ENCODE peak calls at places on chromosomes 2 and 18, in six cellular contexts. One of them, this sample, is unnamed.
A peak's percentile ranks its signal among the peaks of the same experiment; 100 is the strongest.

GRCh38 chr2:160952462-160952861 is 207.8 kb upstream of the TANK start:
- DNase-seq in stomach: no peak
- DNase-seq in PC-3: no peak
- DNase-seq in right atrium auricular region: no peak
- DNase-seq in PC-9: no peak
- DNase-seq in tibial artery: peak; percentile 25
- DNase-seq in this sample: no peak

GRCh38 chr2:216909541-216910175 is 49.8 kb upstream of the TNP1 start:
- DNase-seq in stomach: no peak
- DNase-seq in PC-3: no peak
- DNase-seq in right atrium auricular region: no peak
- DNase-seq in PC-9: no peak
- DNase-seq in tibial artery: no peak
- DNase-seq in this sample: no peak

GRCh38 chr18:1585881-1586488 is 681.3 kb downstream of the ADCYAP1 start:
- DNase-seq in stomach: no peak
- DNase-seq in PC-3: peak; percentile 69
- DNase-seq in right atrium auricular region: no peak
- DNase-seq in PC-9: no peak
- DNase-seq in tibial artery: no peak
- DNase-seq in this sample: no peak

GRCh38 chr2:36770542-36771287 is 74.2 kb downstream of the VIT start:
- DNase-seq in stomach: no peak
- DNase-seq in PC-3: peak; percentile 49
- DNase-seq in right atrium auricular region: no peak
- DNase-seq in PC-9: peak; percentile 32
- DNase-seq in tibial artery: no peak
- DNase-seq in this sample: no peak

GRCh38 chr2:204645018-204645775 is 99.9 kb downstream of the PARD3B start:
- DNase-seq in stomach: no peak
- DNase-seq in PC-3: peak; percentile 85
- DNase-seq in right atrium auricular region: no peak
- DNase-seq in PC-9: no peak
- DNase-seq in tibial artery: no peak
- DNase-seq in this sample: no peak

GRCh38 chr2:86393521-86394490 is 47.4 kb upstream of the KDM3A start:
- DNase-seq in stomach: peak; percentile 42
- DNase-seq in PC-3: peak; percentile 85
- DNase-seq in right atrium auricular region: no peak
- DNase-seq in PC-9: peak; percentile 56
- DNase-seq in tibial artery: no peak
- DNase-seq in this sample: no peak

GRCh38 chr2:198362777-198363176 is 558.4 kb downstream of the PLCL1 start:
- DNase-seq in stomach: no peak
- DNase-seq in PC-3: no peak
- DNase-seq in right atrium auricular region: no peak
- DNase-seq in PC-9: no peak
- DNase-seq in tibial artery: no peak
- DNase-seq in this sample: no peak

GRCh38 chr18:68520406-68521075 is 194.4 kb downstream of the TMX3 start:
- DNase-seq in stomach: no peak
- DNase-seq in PC-3: peak; percentile 76
- DNase-seq in right atrium auricular region: no peak
- DNase-seq in PC-9: no peak
- DNase-seq in tibial artery: no peak
- DNase-seq in this sample: no peak

GRCh38 chr18:34493099-34493544 is 217.0 kb upstream of the DTNA start:
- DNase-seq in stomach: peak; percentile 28
- DNase-seq in PC-3: peak; percentile 64
- DNase-seq in right atrium auricular region: peak; percentile 76
- DNase-seq in PC-9: peak; percentile 1
- DNase-seq in tibial artery: peak; percentile 77
- DNase-seq in this sample: peak; percentile 41

GRCh38 chr2:214547931-214548330 is 137.1 kb downstream of the VWC2L start:
- DNase-seq in stomach: no peak
- DNase-seq in PC-3: no peak
- DNase-seq in right atrium auricular region: no peak
- DNase-seq in PC-9: no peak
- DNase-seq in tibial artery: no peak
- DNase-seq in this sample: no peak

GRCh38 chr2:174971868-174972781 is 33.1 kb downstream of the CHN1 start:
- DNase-seq in stomach: no peak
- DNase-seq in PC-3: peak; percentile 88
- DNase-seq in right atrium auricular region: no peak
- DNase-seq in PC-9: peak; percentile 75
- DNase-seq in tibial artery: no peak
- DNase-seq in this sample: no peak

GRCh38 chr2:31110998-31111397 is 27.2 kb downstream of the GALNT14 start:
- DNase-seq in stomach: no peak
- DNase-seq in PC-3: no peak
- DNase-seq in right atrium auricular region: no peak
- DNase-seq in PC-9: no peak
- DNase-seq in tibial artery: no peak
- DNase-seq in this sample: no peak

GRCh38 chr2:189601043-189601442 is 20.5 kb upstream of the SLC40A1 start:
- DNase-seq in stomach: no peak
- DNase-seq in PC-3: peak; percentile 29
- DNase-seq in right atrium auricular region: no peak
- DNase-seq in PC-9: no peak
- DNase-seq in tibial artery: no peak
- DNase-seq in this sample: no peak

GRCh38 chr18:74152906-74153305 is 4.6 kb downstream of the TIMM21 start:
- DNase-seq in stomach: no peak
- DNase-seq in PC-3: no peak
- DNase-seq in right atrium auricular region: no peak
- DNase-seq in PC-9: no peak
- DNase-seq in tibial artery: no peak
- DNase-seq in this sample: no peak

GRCh38 chr2:236177967-236178909 is 10.1 kb upstream of the GBX2 start:
- DNase-seq in stomach: peak; percentile 60
- DNase-seq in PC-3: peak; percentile 80
- DNase-seq in right atrium auricular region: no peak
- DNase-seq in PC-9: peak; percentile 87
- DNase-seq in tibial artery: peak; percentile 45
- DNase-seq in this sample: no peak

GRCh38 chr2:215772634-215773563 is 240.5 kb downstream of the MREG start:
- DNase-seq in stomach: no peak
- DNase-seq in PC-3: no peak
- DNase-seq in right atrium auricular region: no peak
- DNase-seq in PC-9: no peak
- DNase-seq in tibial artery: no peak
- DNase-seq in this sample: no peak

GRCh38 chr18:7185701-7186100 is 45.2 kb upstream of the LRRC30 start:
- DNase-seq in stomach: no peak
- DNase-seq in PC-3: no peak
- DNase-seq in right atrium auricular region: no peak
- DNase-seq in PC-9: no peak
- DNase-seq in tibial artery: no peak
- DNase-seq in this sample: no peak

GRCh38 chr2:75587954-75588587 is 27.3 kb upstream of the EVA1A start:
- DNase-seq in stomach: no peak
- DNase-seq in PC-3: peak; percentile 85
- DNase-seq in right atrium auricular region: no peak
- DNase-seq in PC-9: peak; percentile 17
- DNase-seq in tibial artery: no peak
- DNase-seq in this sample: no peak

GRCh38 chr2:200425026-200425821 is 84.6 kb downstream of the KCTD18 start:
- DNase-seq in stomach: no peak
- DNase-seq in PC-3: no peak
- DNase-seq in right atrium auricular region: no peak
- DNase-seq in PC-9: no peak
- DNase-seq in tibial artery: no peak
- DNase-seq in this sample: no peak

GRCh38 chr2:106956879-106957278 is 70.9 kb upstream of the ST6GAL2 start:
- DNase-seq in stomach: no peak
- DNase-seq in PC-3: peak; percentile 21
- DNase-seq in right atrium auricular region: no peak
- DNase-seq in PC-9: no peak
- DNase-seq in tibial artery: no peak
- DNase-seq in this sample: no peak

GRCh38 chr2:120720176-120720575 is 15.5 kb upstream of the GLI2 start:
- DNase-seq in stomach: peak; percentile 9
- DNase-seq in PC-3: no peak
- DNase-seq in right atrium auricular region: no peak
- DNase-seq in PC-9: no peak
- DNase-seq in tibial artery: no peak
- DNase-seq in this sample: no peak

GRCh38 chr2:10057231-10058107 is 14.1 kb downstream of the KLF11 start:
- DNase-seq in stomach: peak; percentile 57
- DNase-seq in PC-3: no peak
- DNase-seq in right atrium auricular region: no peak
- DNase-seq in PC-9: peak; percentile 76
- DNase-seq in tibial artery: no peak
- DNase-seq in this sample: no peak

GRCh38 chr2:151947524-151948165 is 119.4 kb upstream of the ARL5A start:
- DNase-seq in stomach: peak; percentile 34
- DNase-seq in PC-3: peak; percentile 25
- DNase-seq in right atrium auricular region: no peak
- DNase-seq in PC-9: peak; percentile 7
- DNase-seq in tibial artery: peak; percentile 60
- DNase-seq in this sample: no peak

GRCh38 chr2:174516495-174517378 is 29.9 kb upstream of the GPR155 start:
- DNase-seq in stomach: no peak
- DNase-seq in PC-3: no peak
- DNase-seq in right atrium auricular region: no peak
- DNase-seq in PC-9: no peak
- DNase-seq in tibial artery: no peak
- DNase-seq in this sample: no peak

GRCh38 chr2:126886906-126887280 is 11.8 kb upstream of the TEX51 start:
- DNase-seq in stomach: no peak
- DNase-seq in PC-3: no peak
- DNase-seq in right atrium auricular region: no peak
- DNase-seq in PC-9: no peak
- DNase-seq in tibial artery: no peak
- DNase-seq in this sample: peak; percentile 31

GRCh38 chr2:126884861-126885481 is 13.7 kb upstream of the TEX51 start:
- DNase-seq in stomach: no peak
- DNase-seq in PC-3: no peak
- DNase-seq in right atrium auricular region: no peak
- DNase-seq in PC-9: no peak
- DNase-seq in tibial artery: no peak
- DNase-seq in this sample: no peak

GRCh38 chr2:126887506-126887905 is 11.2 kb upstream of the TEX51 start:
- DNase-seq in stomach: no peak
- DNase-seq in PC-3: no peak
- DNase-seq in right atrium auricular region: no peak
- DNase-seq in PC-9: no peak
- DNase-seq in tibial artery: no peak
- DNase-seq in this sample: no peak

GRCh38 chr2:126885701-126886121 is 13.0 kb upstream of the TEX51 start:
- DNase-seq in stomach: no peak
- DNase-seq in PC-3: no peak
- DNase-seq in right atrium auricular region: no peak
- DNase-seq in PC-9: no peak
- DNase-seq in tibial artery: no peak
- DNase-seq in this sample: no peak

DNA sequence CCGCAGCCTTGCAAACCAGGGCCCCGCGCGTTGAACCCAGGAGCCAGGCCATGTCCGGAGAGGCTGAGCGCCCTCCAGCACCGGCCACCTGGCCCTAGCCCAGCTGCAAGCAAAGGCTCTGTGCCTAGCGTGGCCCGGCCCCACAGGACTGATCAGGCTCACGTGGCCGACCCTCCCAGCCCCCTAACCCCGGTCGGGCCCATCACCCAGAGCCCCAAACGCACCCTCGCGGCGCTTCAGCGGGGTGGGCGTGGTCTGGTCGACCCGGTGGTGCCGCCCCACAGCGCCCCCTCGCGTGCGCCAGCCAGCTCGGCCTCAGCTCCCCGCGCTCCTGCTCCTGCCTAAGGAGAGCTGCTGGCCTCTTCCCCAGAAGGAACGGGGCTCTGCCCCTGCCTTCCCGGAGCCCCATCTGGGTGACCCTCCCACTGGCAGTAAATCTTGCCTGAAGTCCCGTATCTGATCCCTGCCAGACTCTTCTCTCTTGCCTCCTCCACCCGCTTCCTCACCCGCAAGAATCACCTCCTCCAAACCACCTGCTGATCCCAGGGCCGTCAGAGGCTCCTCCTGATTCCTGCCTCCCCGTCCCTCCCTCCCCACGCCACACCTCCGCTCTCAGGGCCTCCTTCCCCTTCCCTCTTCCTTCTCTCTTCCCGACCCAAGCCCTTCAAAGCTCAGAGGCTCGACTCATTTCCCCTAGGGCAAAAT is 12.3 kb upstream of the TEX51 start:
- DNase-seq in stomach: no peak
- DNase-seq in PC-3: peak; percentile 4
- DNase-seq in right atrium auricular region: no peak
- DNase-seq in PC-9: no peak
- DNase-seq in tibial artery: no peak
- DNase-seq in this sample: peak; percentile 54
- H3K4me3 ChIP-seq in stomach: peak overlapping the region; percentile 38
- H3K4me3 ChIP-seq in PC-3: no peak overlapping the region
- H3K4me3 ChIP-seq in right atrium auricular region: peak overlapping the region; percentile 42
- H3K4me3 ChIP-seq in PC-9: no peak overlapping the region
- H3K4me3 ChIP-seq in tibial artery: peak overlapping the region; percentile 34
- H3K4me3 ChIP-seq in this sample: no peak overlapping the region

GRCh38 chr2:128037624-128038023 is 9.8 kb upstream of the SAP130 start:
- DNase-seq in stomach: no peak
- DNase-seq in PC-3: no peak
- DNase-seq in right atrium auricular region: no peak
- DNase-seq in PC-9: no peak
- DNase-seq in tibial artery: no peak
- DNase-seq in this sample: no peak
- TF ChIP-seq CTCF in stomach: no peak
- TF ChIP-seq CTCF in PC-3: no peak
- TF ChIP-seq CTCF in right atrium auricular region: no peak
- TF ChIP-seq CTCF in PC-9: no peak
- TF ChIP-seq CTCF in tibial artery: no peak
- TF ChIP-seq CTCF in this sample: no peak

GRCh38 chr2:41267929-41268659 is 779.7 kb upstream of the PKDCC start:
- DNase-seq in stomach: no peak
- DNase-seq in PC-3: no peak
- DNase-seq in right atrium auricular region: no peak
- DNase-seq in PC-9: no peak
- DNase-seq in tibial artery: no peak
- DNase-seq in this sample: no peak
- H3K27ac ChIP-seq in stomach: no peak overlapping the region
- H3K27ac ChIP-seq in PC-3: no peak overlapping the region
- H3K27ac ChIP-seq in right atrium auricular region: no peak overlapping the region
- H3K27ac ChIP-seq in PC-9: no peak overlapping the region
- H3K27ac ChIP-seq in tibial artery: no peak overlapping the region
- H3K27ac ChIP-seq in this sample: no peak overlapping the region

GRCh38 chr2:158459161-158460003 is 2.6 kb downstream of the PKP4 start:
- DNase-seq in stomach: no peak
- DNase-seq in PC-3: no peak
- DNase-seq in right atrium auricular region: no peak
- DNase-seq in PC-9: no peak
- DNase-seq in tibial artery: no peak
- DNase-seq in this sample: no peak
- H3K4me3 ChIP-seq in stomach: peak overlapping the region; percentile 84
- H3K4me3 ChIP-seq in PC-3: peak overlapping the region; percentile 76
- H3K4me3 ChIP-seq in right atrium auricular region: peak overlapping the region; percentile 96
- H3K4me3 ChIP-seq in PC-9: peak overlapping the region; percentile 89
- H3K4me3 ChIP-seq in tibial artery: peak overlapping the region; percentile 89
- H3K4me3 ChIP-seq in this sample: peak overlapping the region; percentile 64